ENCODE peak calls at places on chromosomes 16 and 17, in eight cellular contexts. One of them, this sample, is unnamed.

GRCh38 chr16:49019081-49019633 is 262.5 kb downstream of the CBLN1 start:
- DNase-seq in fibroblast of the conjunctiva: no peak
- DNase-seq in tibial nerve: no peak
- DNase-seq in WERI-Rb-1: peak
- DNase-seq in astrocyte of the cerebellum: peak
- DNase-seq in NCI-H2081: no peak
- DNase-seq in NCI-H1092 treated with DMSO at 0.1 percent for 48 hours: peak
- DNase-seq in neural crest cell: no peak
- DNase-seq in this sample: no peak

GRCh38 chr16:66091462-66091861 is 275.0 kb upstream of the CDH5 start:
- DNase-seq in fibroblast of the conjunctiva: peak
- DNase-seq in tibial nerve: no peak
- DNase-seq in WERI-Rb-1: no peak
- DNase-seq in astrocyte of the cerebellum: no peak
- DNase-seq in NCI-H2081: no peak
- DNase-seq in NCI-H1092 treated with DMSO at 0.1 percent for 48 hours: no peak
- DNase-seq in neural crest cell: no peak
- DNase-seq in this sample: no peak

GRCh38 chr16:52837251-52837650 is 215.4 kb downstream of the CHD9NB start:
- DNase-seq in fibroblast of the conjunctiva: no peak
- DNase-seq in tibial nerve: no peak
- DNase-seq in WERI-Rb-1: no peak
- DNase-seq in astrocyte of the cerebellum: peak
- DNase-seq in NCI-H2081: no peak
- DNase-seq in NCI-H1092 treated with DMSO at 0.1 percent for 48 hours: no peak
- DNase-seq in neural crest cell: no peak
- DNase-seq in this sample: no peak

GRCh38 chr16:68064791-68065365 is 20.3 kb upstream of the NFATC3 start:
- DNase-seq in fibroblast of the conjunctiva: peak
- DNase-seq in tibial nerve: peak
- DNase-seq in WERI-Rb-1: peak
- DNase-seq in astrocyte of the cerebellum: peak
- DNase-seq in NCI-H2081: peak
- DNase-seq in NCI-H1092 treated with DMSO at 0.1 percent for 48 hours: peak
- DNase-seq in neural crest cell: peak
- DNase-seq in this sample: peak

GRCh38 chr17:76716834-76717205 is 6.1 kb upstream of the MXRA7 start:
- DNase-seq in fibroblast of the conjunctiva: no peak
- DNase-seq in tibial nerve: peak
- DNase-seq in WERI-Rb-1: no peak
- DNase-seq in astrocyte of the cerebellum: peak
- DNase-seq in NCI-H2081: no peak
- DNase-seq in NCI-H1092 treated with DMSO at 0.1 percent for 48 hours: no peak
- DNase-seq in neural crest cell: no peak
- DNase-seq in this sample: no peak

GRCh38 chr16:89723279-89724250 is 2.2 kb downstream of the ZNF276 start:
- DNase-seq in fibroblast of the conjunctiva: no peak
- DNase-seq in tibial nerve: peak
- DNase-seq in WERI-Rb-1: no peak
- DNase-seq in astrocyte of the cerebellum: no peak
- DNase-seq in NCI-H2081: no peak
- DNase-seq in NCI-H1092 treated with DMSO at 0.1 percent for 48 hours: no peak
- DNase-seq in neural crest cell: peak
- DNase-seq in this sample: no peak

GRCh38 chr16:85462405-85463227 is 150.5 kb upstream of the GSE1 start:
- DNase-seq in fibroblast of the conjunctiva: no peak
- DNase-seq in tibial nerve: no peak
- DNase-seq in WERI-Rb-1: peak
- DNase-seq in astrocyte of the cerebellum: no peak
- DNase-seq in NCI-H2081: peak
- DNase-seq in NCI-H1092 treated with DMSO at 0.1 percent for 48 hours: peak
- DNase-seq in neural crest cell: no peak
- DNase-seq in this sample: peak

GRCh38 chr17:41891135-41892065 is 26.2 kb upstream of the KLHL11 start:
- DNase-seq in fibroblast of the conjunctiva: no peak
- DNase-seq in tibial nerve: no peak
- DNase-seq in WERI-Rb-1: no peak
- DNase-seq in astrocyte of the cerebellum: no peak
- DNase-seq in NCI-H2081: no peak
- DNase-seq in NCI-H1092 treated with DMSO at 0.1 percent for 48 hours: no peak
- DNase-seq in neural crest cell: no peak
- DNase-seq in this sample: no peak

GRCh38 chr16:80611930-80612327 is 71.1 kb downstream of the DYNLRB2 start:
- DNase-seq in fibroblast of the conjunctiva: no peak
- DNase-seq in tibial nerve: no peak
- DNase-seq in WERI-Rb-1: no peak
- DNase-seq in astrocyte of the cerebellum: no peak
- DNase-seq in NCI-H2081: no peak
- DNase-seq in NCI-H1092 treated with DMSO at 0.1 percent for 48 hours: no peak
- DNase-seq in neural crest cell: no peak
- DNase-seq in this sample: no peak

GRCh38 chr17:17710728-17711541 is 29.7 kb downstream of the RAI1 start:
- DNase-seq in fibroblast of the conjunctiva: peak
- DNase-seq in tibial nerve: no peak
- DNase-seq in WERI-Rb-1: no peak
- DNase-seq in astrocyte of the cerebellum: peak
- DNase-seq in NCI-H2081: no peak
- DNase-seq in NCI-H1092 treated with DMSO at 0.1 percent for 48 hours: no peak
- DNase-seq in neural crest cell: no peak
- DNase-seq in this sample: no peak

GRCh38 chr17:7572588-7573323 is 6.7 kb upstream of the CD68 start:
- DNase-seq in fibroblast of the conjunctiva: peak
- DNase-seq in tibial nerve: peak
- DNase-seq in WERI-Rb-1: peak
- DNase-seq in astrocyte of the cerebellum: peak
- DNase-seq in NCI-H2081: peak
- DNase-seq in NCI-H1092 treated with DMSO at 0.1 percent for 48 hours: peak
- DNase-seq in neural crest cell: peak
- DNase-seq in this sample: peak

GRCh38 chr16:53290520-53290919 is 143.8 kb upstream of the RBL2 start:
- DNase-seq in fibroblast of the conjunctiva: no peak
- DNase-seq in tibial nerve: no peak
- DNase-seq in WERI-Rb-1: no peak
- DNase-seq in astrocyte of the cerebellum: no peak
- DNase-seq in NCI-H2081: no peak
- DNase-seq in NCI-H1092 treated with DMSO at 0.1 percent for 48 hours: no peak
- DNase-seq in neural crest cell: no peak
- DNase-seq in this sample: no peak

GRCh38 chr16:86517652-86518258 is 7.4 kb downstream of the FOXF1 start:
- DNase-seq in fibroblast of the conjunctiva: peak
- DNase-seq in tibial nerve: peak
- DNase-seq in WERI-Rb-1: peak
- DNase-seq in astrocyte of the cerebellum: peak
- DNase-seq in NCI-H2081: no peak
- DNase-seq in NCI-H1092 treated with DMSO at 0.1 percent for 48 hours: peak
- DNase-seq in neural crest cell: peak
- DNase-seq in this sample: no peak

GRCh38 chr17:39014795-39015545 is 47.8 kb upstream of the FBXO47 start:
- DNase-seq in fibroblast of the conjunctiva: no peak
- DNase-seq in tibial nerve: no peak
- DNase-seq in WERI-Rb-1: no peak
- DNase-seq in astrocyte of the cerebellum: no peak
- DNase-seq in NCI-H2081: no peak
- DNase-seq in NCI-H1092 treated with DMSO at 0.1 percent for 48 hours: no peak
- DNase-seq in neural crest cell: no peak
- DNase-seq in this sample: no peak

GRCh38 chr16:12801511-12802042 is 2.1 kb downstream of the CPPED1 start:
- DNase-seq in fibroblast of the conjunctiva: peak
- DNase-seq in tibial nerve: no peak
- DNase-seq in WERI-Rb-1: no peak
- DNase-seq in astrocyte of the cerebellum: peak
- DNase-seq in NCI-H2081: no peak
- DNase-seq in NCI-H1092 treated with DMSO at 0.1 percent for 48 hours: no peak
- DNase-seq in neural crest cell: no peak
- DNase-seq in this sample: no peak

GRCh38 chr17:12222392-12222791 is 201.7 kb downstream of the MAP2K4 start:
- DNase-seq in fibroblast of the conjunctiva: no peak
- DNase-seq in tibial nerve: no peak
- DNase-seq in WERI-Rb-1: no peak
- DNase-seq in astrocyte of the cerebellum: no peak
- DNase-seq in NCI-H2081: no peak
- DNase-seq in NCI-H1092 treated with DMSO at 0.1 percent for 48 hours: no peak
- DNase-seq in neural crest cell: no peak
- DNase-seq in this sample: no peak

GRCh38 chr16:67562918-67563707 is 787 bp downstream of the CTCF start:
- DNase-seq in fibroblast of the conjunctiva: no peak
- DNase-seq in tibial nerve: no peak
- DNase-seq in WERI-Rb-1: peak
- DNase-seq in astrocyte of the cerebellum: no peak
- DNase-seq in NCI-H2081: no peak
- DNase-seq in NCI-H1092 treated with DMSO at 0.1 percent for 48 hours: peak
- DNase-seq in neural crest cell: peak
- DNase-seq in this sample: peak

GRCh38 chr16:17404903-17405691 is 65.7 kb downstream of the XYLT1 start:
- DNase-seq in fibroblast of the conjunctiva: peak
- DNase-seq in tibial nerve: peak
- DNase-seq in WERI-Rb-1: no peak
- DNase-seq in astrocyte of the cerebellum: peak
- DNase-seq in NCI-H2081: no peak
- DNase-seq in NCI-H1092 treated with DMSO at 0.1 percent for 48 hours: peak
- DNase-seq in neural crest cell: peak
- DNase-seq in this sample: no peak

GRCh38 chr17:77481476-77482374 is 341.0 kb downstream of the SEC14L1 start:
- DNase-seq in fibroblast of the conjunctiva: no peak
- DNase-seq in tibial nerve: no peak
- DNase-seq in WERI-Rb-1: no peak
- DNase-seq in astrocyte of the cerebellum: no peak
- DNase-seq in NCI-H2081: no peak
- DNase-seq in NCI-H1092 treated with DMSO at 0.1 percent for 48 hours: no peak
- DNase-seq in neural crest cell: no peak
- DNase-seq in this sample: no peak

GRCh38 chr16:17578921-17579876 is 108.4 kb upstream of the XYLT1 start:
- DNase-seq in fibroblast of the conjunctiva: peak
- DNase-seq in tibial nerve: peak
- DNase-seq in WERI-Rb-1: peak
- DNase-seq in astrocyte of the cerebellum: peak
- DNase-seq in NCI-H2081: peak
- DNase-seq in NCI-H1092 treated with DMSO at 0.1 percent for 48 hours: peak
- DNase-seq in neural crest cell: peak
- DNase-seq in this sample: peak

GRCh38 chr16:12086861-12087260 is 110.3 kb downstream of the SNX29 start:
- DNase-seq in fibroblast of the conjunctiva: no peak
- DNase-seq in tibial nerve: no peak
- DNase-seq in WERI-Rb-1: no peak
- DNase-seq in astrocyte of the cerebellum: no peak
- DNase-seq in NCI-H2081: no peak
- DNase-seq in NCI-H1092 treated with DMSO at 0.1 percent for 48 hours: no peak
- DNase-seq in neural crest cell: no peak
- DNase-seq in this sample: no peak

GRCh38 chr16:74477226-74477625 is 55.9 kb upstream of the CLEC18B start:
- DNase-seq in fibroblast of the conjunctiva: no peak
- DNase-seq in tibial nerve: no peak
- DNase-seq in WERI-Rb-1: no peak
- DNase-seq in astrocyte of the cerebellum: no peak
- DNase-seq in NCI-H2081: no peak
- DNase-seq in NCI-H1092 treated with DMSO at 0.1 percent for 48 hours: no peak
- DNase-seq in neural crest cell: no peak
- DNase-seq in this sample: no peak

GRCh38 chr16:88390760-88391496 is 8.2 kb downstream of the ZNF469 start:
- DNase-seq in fibroblast of the conjunctiva: no peak
- DNase-seq in tibial nerve: no peak
- DNase-seq in WERI-Rb-1: no peak
- DNase-seq in astrocyte of the cerebellum: no peak
- DNase-seq in NCI-H2081: no peak
- DNase-seq in NCI-H1092 treated with DMSO at 0.1 percent for 48 hours: no peak
- DNase-seq in neural crest cell: no peak
- DNase-seq in this sample: no peak

GRCh38 chr16:84479716-84480450 is 24.6 kb downstream of the MEAK7 start:
- DNase-seq in fibroblast of the conjunctiva: no peak
- DNase-seq in tibial nerve: no peak
- DNase-seq in WERI-Rb-1: no peak
- DNase-seq in astrocyte of the cerebellum: no peak
- DNase-seq in NCI-H2081: no peak
- DNase-seq in NCI-H1092 treated with DMSO at 0.1 percent for 48 hours: no peak
- DNase-seq in neural crest cell: no peak
- DNase-seq in this sample: no peak

GRCh38 chr17:58325976-58326468 is 2.6 kb downstream of the TSPOAP1 start:
- DNase-seq in fibroblast of the conjunctiva: no peak
- DNase-seq in tibial nerve: no peak
- DNase-seq in WERI-Rb-1: peak
- DNase-seq in astrocyte of the cerebellum: no peak
- DNase-seq in NCI-H2081: no peak
- DNase-seq in NCI-H1092 treated with DMSO at 0.1 percent for 48 hours: no peak
- DNase-seq in neural crest cell: no peak
- DNase-seq in this sample: no peak

GRCh38 chr17:72332367-72332766 is 211.5 kb downstream of the SOX9 start:
- DNase-seq in fibroblast of the conjunctiva: no peak
- DNase-seq in tibial nerve: no peak
- DNase-seq in WERI-Rb-1: no peak
- DNase-seq in astrocyte of the cerebellum: no peak
- DNase-seq in NCI-H2081: no peak
- DNase-seq in NCI-H1092 treated with DMSO at 0.1 percent for 48 hours: no peak
- DNase-seq in neural crest cell: no peak
- DNase-seq in this sample: no peak

GRCh38 chr17:40443988-40444899 is 994 bp downstream of the IGFBP4 start:
- DNase-seq in fibroblast of the conjunctiva: no peak
- DNase-seq in tibial nerve: no peak
- DNase-seq in WERI-Rb-1: no peak
- DNase-seq in astrocyte of the cerebellum: no peak
- DNase-seq in NCI-H2081: no peak
- DNase-seq in NCI-H1092 treated with DMSO at 0.1 percent for 48 hours: no peak
- DNase-seq in neural crest cell: no peak
- DNase-seq in this sample: no peak

GRCh38 chr17:57001541-57001940 is 23.6 kb downstream of the SCPEP1 start:
- DNase-seq in fibroblast of the conjunctiva: no peak
- DNase-seq in tibial nerve: no peak
- DNase-seq in WERI-Rb-1: no peak
- DNase-seq in astrocyte of the cerebellum: no peak
- DNase-seq in NCI-H2081: no peak
- DNase-seq in NCI-H1092 treated with DMSO at 0.1 percent for 48 hours: no peak
- DNase-seq in neural crest cell: no peak
- DNase-seq in this sample: no peak